ENCODE peak calls at places on chromosomes 1 and 21, in four cellular contexts. One of them, this sample, is unnamed.
A peak's percentile ranks its signal among the peaks of the same experiment; 100 is the strongest.

GRCh38 chr1:231986631-231987291 is 360.2 kb downstream of the DISC1 start:
- DNase-seq in mammary epithelial cell: peak; percentile 19
- DNase-seq in neural progenitor cell: peak; percentile 41
- DNase-seq in fibroblast of lung: peak; percentile 68
- DNase-seq in this sample: peak; percentile 16

GRCh38 chr1:32953495-32953894 is 11.1 kb downstream of the RNF19B start:
- DNase-seq in mammary epithelial cell: peak; percentile 91
- DNase-seq in neural progenitor cell: no peak
- DNase-seq in fibroblast of lung: peak; percentile 9
- DNase-seq in this sample: no peak

GRCh38 chr21:44713130-44713529 is 1.8 kb upstream of the TSPEAR start:
- DNase-seq in mammary epithelial cell: no peak
- DNase-seq in neural progenitor cell: no peak
- DNase-seq in fibroblast of lung: no peak
- DNase-seq in this sample: no peak

GRCh38 chr1:174159253-174160108 is at the start of gene RABGAP1L:
- DNase-seq in mammary epithelial cell: peak; percentile 94
- DNase-seq in neural progenitor cell: peak; percentile 97
- DNase-seq in fibroblast of lung: peak; percentile 92
- DNase-seq in this sample: peak; percentile 92

GRCh38 chr1:194233069-194233468 is 1046.7 kb upstream of the B3GALT2 start:
- DNase-seq in mammary epithelial cell: no peak
- DNase-seq in neural progenitor cell: no peak
- DNase-seq in fibroblast of lung: peak; percentile 50
- DNase-seq in this sample: no peak

GRCh38 chr21:31900121-31900895 is 27.5 kb downstream of the HUNK start:
- DNase-seq in mammary epithelial cell: no peak
- DNase-seq in neural progenitor cell: no peak
- DNase-seq in fibroblast of lung: no peak
- DNase-seq in this sample: no peak

GRCh38 chr1:206694551-206695124 is 9.9 kb downstream of the MAPKAPK2 start:
- DNase-seq in mammary epithelial cell: no peak
- DNase-seq in neural progenitor cell: peak; percentile 64
- DNase-seq in fibroblast of lung: no peak
- DNase-seq in this sample: no peak

GRCh38 chr1:153648000-153648643 is 10.4 kb upstream of the SNAPIN start:
- DNase-seq in mammary epithelial cell: no peak
- DNase-seq in neural progenitor cell: no peak
- DNase-seq in fibroblast of lung: no peak
- DNase-seq in this sample: no peak

GRCh38 chr1:215797859-215798258 is 230.8 kb downstream of the KCTD3 start:
- DNase-seq in mammary epithelial cell: no peak
- DNase-seq in neural progenitor cell: no peak
- DNase-seq in fibroblast of lung: no peak
- DNase-seq in this sample: no peak

GRCh38 chr1:163035791-163036249 is 33.3 kb upstream of the RGS4 start:
- DNase-seq in mammary epithelial cell: peak; percentile 98
- DNase-seq in neural progenitor cell: no peak
- DNase-seq in fibroblast of lung: peak; percentile 34
- DNase-seq in this sample: no peak

GRCh38 chr1:69252696-69253095 is 315.0 kb upstream of the LRRC7 start:
- DNase-seq in mammary epithelial cell: peak; percentile 1
- DNase-seq in neural progenitor cell: no peak
- DNase-seq in fibroblast of lung: no peak
- DNase-seq in this sample: no peak

GRCh38 chr1:192436441-192437078 is 119.8 kb downstream of the RGS21 start:
- DNase-seq in mammary epithelial cell: no peak
- DNase-seq in neural progenitor cell: no peak
- DNase-seq in fibroblast of lung: no peak
- DNase-seq in this sample: no peak

GRCh38 chr1:195933816-195934215 is 674.4 kb downstream of the KCNT2 start:
- DNase-seq in mammary epithelial cell: no peak
- DNase-seq in neural progenitor cell: no peak
- DNase-seq in fibroblast of lung: no peak
- DNase-seq in this sample: peak; percentile 16

GRCh38 chr21:31484219-31484618 is 140.2 kb upstream of the TIAM1 start:
- DNase-seq in mammary epithelial cell: no peak
- DNase-seq in neural progenitor cell: no peak
- DNase-seq in fibroblast of lung: no peak
- DNase-seq in this sample: no peak

GRCh38 chr1:6359568-6360496 is 33.7 kb downstream of the ACOT7 start:
- DNase-seq in mammary epithelial cell: peak; percentile 73
- DNase-seq in neural progenitor cell: peak; percentile 53
- DNase-seq in fibroblast of lung: peak; percentile 82
- DNase-seq in this sample: peak; percentile 69

GRCh38 chr1:62687421-62687902 is 724 bp downstream of the DOCK7 start:
- DNase-seq in mammary epithelial cell: peak; percentile 41
- DNase-seq in neural progenitor cell: peak; percentile 81
- DNase-seq in fibroblast of lung: peak; percentile 49
- DNase-seq in this sample: peak; percentile 68

GRCh38 chr1:192747305-192747704 is 61.5 kb upstream of the RGS2 start:
- DNase-seq in mammary epithelial cell: peak; percentile 5
- DNase-seq in neural progenitor cell: no peak
- DNase-seq in fibroblast of lung: peak; percentile 12
- DNase-seq in this sample: no peak

GRCh38 chr1:157993179-157994080 is at the start of gene KIRREL1:
- DNase-seq in mammary epithelial cell: peak; percentile 61
- DNase-seq in neural progenitor cell: peak; percentile 76
- DNase-seq in fibroblast of lung: peak; percentile 75
- DNase-seq in this sample: peak; percentile 68

GRCh38 chr1:172723251-172723650 is 64.3 kb downstream of the FASLG start:
- DNase-seq in mammary epithelial cell: no peak
- DNase-seq in neural progenitor cell: no peak
- DNase-seq in fibroblast of lung: peak; percentile 4
- DNase-seq in this sample: no peak

GRCh38 chr1:160800645-160801408 is 4.9 kb downstream of the LY9 start:
- DNase-seq in mammary epithelial cell: no peak
- DNase-seq in neural progenitor cell: no peak
- DNase-seq in fibroblast of lung: no peak
- DNase-seq in this sample: no peak

GRCh38 chr1:63414691-63415090 is 47.3 kb downstream of the ALG6 start:
- DNase-seq in mammary epithelial cell: no peak
- DNase-seq in neural progenitor cell: no peak
- DNase-seq in fibroblast of lung: no peak
- DNase-seq in this sample: no peak

GRCh38 chr1:238558156-238558555 is 667.4 kb upstream of the ZP4 start:
- DNase-seq in mammary epithelial cell: peak; percentile 90
- DNase-seq in neural progenitor cell: no peak
- DNase-seq in fibroblast of lung: peak; percentile 28
- DNase-seq in this sample: no peak

DNA sequence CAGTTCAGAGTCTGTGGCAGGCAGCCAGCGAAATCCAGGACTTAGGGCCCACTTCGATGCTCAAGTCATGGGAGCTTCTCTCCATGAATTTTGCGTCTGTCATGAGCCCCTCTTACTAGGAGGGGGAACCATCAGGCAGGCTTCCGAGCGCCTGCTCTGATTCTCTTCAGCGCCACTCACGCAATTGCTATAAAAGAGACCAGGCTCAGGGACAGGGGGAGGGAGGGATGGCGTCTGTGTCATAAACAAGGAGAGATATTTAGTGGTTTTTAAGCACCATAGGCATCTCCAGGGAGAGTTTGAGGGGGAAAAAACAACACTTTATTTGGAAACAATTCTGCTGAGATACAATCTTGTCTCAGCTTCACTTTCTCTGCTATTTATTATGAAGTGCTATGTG is 60.6 kb downstream of the NAV1 start:
- DNase-seq in mammary epithelial cell: no peak
- DNase-seq in neural progenitor cell: no peak
- DNase-seq in fibroblast of lung: no peak
- DNase-seq in this sample: no peak
- H3K27ac ChIP-seq in mammary epithelial cell: no peak overlapping the region
- H3K27ac ChIP-seq in neural progenitor cell: no peak overlapping the region
- H3K27ac ChIP-seq in fibroblast of lung: no peak overlapping the region
- H3K27ac ChIP-seq in this sample: no peak overlapping the region

GRCh38 chr1:202187697-202188407 is 5.7 kb upstream of the LGR6 start:
- DNase-seq in mammary epithelial cell: no peak
- DNase-seq in neural progenitor cell: no peak
- DNase-seq in fibroblast of lung: no peak
- DNase-seq in this sample: no peak
- H3K4me3 ChIP-seq in mammary epithelial cell: no peak overlapping the region
- H3K4me3 ChIP-seq in neural progenitor cell: no peak overlapping the region
- H3K4me3 ChIP-seq in fibroblast of lung: no peak overlapping the region
- H3K4me3 ChIP-seq in this sample: no peak overlapping the region

DNA sequence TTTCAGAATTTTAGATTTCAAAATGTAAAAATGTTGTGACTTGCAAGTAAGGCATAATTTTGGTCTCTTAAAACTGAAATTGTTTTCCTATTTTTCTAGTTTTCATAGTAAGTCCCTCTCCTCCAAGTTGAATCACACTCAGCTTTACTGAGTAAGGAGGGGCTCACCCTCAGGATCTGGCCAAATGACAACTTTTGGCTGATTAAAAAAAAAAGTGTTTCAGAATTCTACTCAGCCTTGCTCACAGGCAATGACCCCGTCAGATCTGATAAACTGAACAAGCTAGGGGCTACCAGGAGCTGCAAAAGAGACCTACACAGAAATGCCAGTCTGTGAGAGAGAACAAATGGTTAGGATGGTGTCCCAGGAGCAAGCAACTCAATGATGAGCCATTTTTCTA is 159.8 kb downstream of the PBX1 start:
- DNase-seq in mammary epithelial cell: no peak
- DNase-seq in neural progenitor cell: no peak
- DNase-seq in fibroblast of lung: peak; percentile 62
- DNase-seq in this sample: no peak
- H3K4me1 ChIP-seq in mammary epithelial cell: peaks cover 26% of the 10 kb centered on the region
- H3K4me1 ChIP-seq in neural progenitor cell: no peaks in the 10 kb centered on the region
- H3K4me1 ChIP-seq in fibroblast of lung: no peaks in the 10 kb centered on the region
- H3K4me1 ChIP-seq in this sample: peaks cover 13% of the 10 kb centered on the region

DNA sequence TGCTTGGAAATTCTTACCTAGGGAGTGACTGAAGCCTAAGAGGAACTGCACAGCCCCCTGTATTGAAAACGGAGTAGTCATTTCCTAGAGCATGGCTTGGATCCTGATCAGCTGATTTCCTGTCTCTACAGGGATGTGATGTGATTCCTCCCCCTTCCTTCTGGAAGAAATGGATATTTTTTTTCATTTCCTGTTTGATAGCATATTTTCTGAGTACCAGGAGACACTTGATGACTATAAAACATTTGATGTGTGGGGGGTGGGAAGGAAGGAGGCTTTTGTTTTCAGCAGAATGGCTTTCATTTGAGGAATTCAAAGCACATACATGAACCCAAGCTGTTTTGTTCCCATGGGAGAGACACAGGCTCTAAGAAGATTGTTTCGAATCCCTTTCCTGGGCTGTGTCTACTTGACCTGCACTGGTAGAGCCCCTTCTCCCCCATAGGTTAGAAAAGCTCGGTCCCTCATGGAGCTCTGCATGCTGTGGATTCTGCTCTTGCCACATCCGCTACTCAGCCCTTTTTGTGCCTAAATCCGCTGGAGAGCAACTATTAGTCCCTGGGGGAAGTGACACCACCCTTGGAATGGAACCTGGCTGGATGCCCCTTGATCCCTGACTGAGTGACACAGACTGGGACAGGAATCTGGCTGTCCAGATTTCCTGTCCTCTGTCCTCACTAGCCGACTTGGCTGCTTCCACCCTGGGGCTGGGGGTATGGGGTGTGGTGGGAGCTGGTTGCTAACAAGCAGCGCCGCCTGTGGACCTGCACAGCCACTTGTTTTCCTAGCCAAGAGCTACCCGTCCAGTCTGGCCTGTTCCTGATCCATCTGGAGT is 71.8 kb upstream of the MACF1 start:
- DNase-seq in mammary epithelial cell: peak; percentile 80
- DNase-seq in neural progenitor cell: peak; percentile 94
- DNase-seq in fibroblast of lung: peak; percentile 34
- DNase-seq in this sample: no peak
- H3K27ac ChIP-seq in mammary epithelial cell: peak overlapping the region; percentile 98
- H3K27ac ChIP-seq in neural progenitor cell: peak overlapping the region; percentile 99
- H3K27ac ChIP-seq in fibroblast of lung: peak overlapping the region; percentile 73
- H3K27ac ChIP-seq in this sample: no peak overlapping the region

GRCh38 chr1:200301152-200301551 is 108.7 kb downstream of the ZNF281 start:
- DNase-seq in mammary epithelial cell: no peak
- DNase-seq in neural progenitor cell: no peak
- DNase-seq in fibroblast of lung: no peak
- DNase-seq in this sample: no peak
- H3K4me3 ChIP-seq in mammary epithelial cell: no peak overlapping the region
- H3K4me3 ChIP-seq in neural progenitor cell: no peak overlapping the region
- H3K4me3 ChIP-seq in fibroblast of lung: no peak overlapping the region
- H3K4me3 ChIP-seq in this sample: no peak overlapping the region

GRCh38 chr1:204278973-204279372 is 65.2 kb upstream of the GOLT1A start:
- DNase-seq in mammary epithelial cell: no peak
- DNase-seq in neural progenitor cell: peak; percentile 67
- DNase-seq in fibroblast of lung: no peak
- DNase-seq in this sample: no peak

GRCh38 chr1:204274441-204274840 is 60.7 kb upstream of the GOLT1A start:
- DNase-seq in mammary epithelial cell: no peak
- DNase-seq in neural progenitor cell: no peak
- DNase-seq in fibroblast of lung: peak; percentile 78
- DNase-seq in this sample: no peak

GRCh38 chr1:204278254-204278653 is 64.5 kb upstream of the GOLT1A start:
- DNase-seq in mammary epithelial cell: no peak
- DNase-seq in neural progenitor cell: no peak
- DNase-seq in fibroblast of lung: peak; percentile 43
- DNase-seq in this sample: no peak

GRCh38 chr1:204271970-204272369 is 58.2 kb upstream of the GOLT1A start:
- DNase-seq in mammary epithelial cell: no peak
- DNase-seq in neural progenitor cell: no peak
- DNase-seq in fibroblast of lung: no peak
- DNase-seq in this sample: no peak

GRCh38 chr1:204275695-204276596 is 62.2 kb upstream of the GOLT1A start:
- DNase-seq in mammary epithelial cell: no peak
- DNase-seq in neural progenitor cell: no peak
- DNase-seq in fibroblast of lung: peak; percentile 62
- DNase-seq in this sample: no peak
- H3K4me1 ChIP-seq in mammary epithelial cell: no peaks in the 10 kb centered on the region
- H3K4me1 ChIP-seq in neural progenitor cell: peaks cover 38% of the 10 kb centered on the region
- H3K4me1 ChIP-seq in fibroblast of lung: no peaks in the 10 kb centered on the region
- H3K4me1 ChIP-seq in this sample: no peaks in the 10 kb centered on the region

GRCh38 chr1:60952566-60953215 is 129.7 kb upstream of the NFIA start:
- DNase-seq in mammary epithelial cell: no peak
- DNase-seq in neural progenitor cell: no peak
- DNase-seq in fibroblast of lung: no peak
- DNase-seq in this sample: peak; percentile 32

GRCh38 chr1:60958001-60958400 is 124.4 kb upstream of the NFIA start:
- DNase-seq in mammary epithelial cell: no peak
- DNase-seq in neural progenitor cell: no peak
- DNase-seq in fibroblast of lung: no peak
- DNase-seq in this sample: no peak

GRCh38 chr1:60960846-60961542 is 121.4 kb upstream of the NFIA start:
- DNase-seq in mammary epithelial cell: no peak
- DNase-seq in neural progenitor cell: no peak
- DNase-seq in fibroblast of lung: no peak
- DNase-seq in this sample: no peak

GRCh38 chr1:60959701-60960100 is 122.7 kb upstream of the NFIA start:
- DNase-seq in mammary epithelial cell: no peak
- DNase-seq in neural progenitor cell: no peak
- DNase-seq in fibroblast of lung: no peak
- DNase-seq in this sample: no peak

GRCh38 chr1:60956520-60956919 is 125.8 kb upstream of the NFIA start:
- DNase-seq in mammary epithelial cell: no peak
- DNase-seq in neural progenitor cell: no peak
- DNase-seq in fibroblast of lung: no peak
- DNase-seq in this sample: no peak
- H3K27ac ChIP-seq in mammary epithelial cell: no peak overlapping the region
- H3K27ac ChIP-seq in neural progenitor cell: no peak overlapping the region
- H3K27ac ChIP-seq in fibroblast of lung: no peak overlapping the region
- H3K27ac ChIP-seq in this sample: no peak overlapping the region